ENCODE peak calls at places on chromosomes 6 and 20, in eight cellular contexts. K, Z, O, R, M, A, D and H are unnamed samples.

GRCh38 chr6:15502451-15503345 is 160.1 kb downstream of the DTNBP1 start:
- DNase-seq in K (no peak), Z (no peak), O (no peak), R (no peak), M (no peak), A (no peak), D (no peak), H (no peak)

GRCh38 chr6:55756711-55757110 is 118.7 kb downstream of the BMP5 start:
- DNase-seq in K (no peak), Z (no peak), O (no peak), R (no peak), M (no peak), A (no peak), D (no peak), H (no peak)

GRCh38 chr20:31717478-31717946 is 5.2 kb downstream of the BCL2L1 start:
- DNase-seq in K (no peak), Z (no peak), O (no peak), R (no peak), M (no peak), A (no peak), D (no peak), H (no peak)

GRCh38 chr6:166830185-166830890 is 126.0 kb downstream of the RNASET2 start:
- DNase-seq in K (no peak), Z (no peak), O (no peak), R (no peak), M (no peak), A (no peak), D (no peak), H (no peak)

GRCh38 chr6:153616506-153616905 is 422.5 kb upstream of the OPRM1 start:
- DNase-seq in K (no peak), Z (no peak), O (no peak), R (no peak), M (no peak), A (no peak), D (peak), H (no peak)

GRCh38 chr6:90180526-90180925 is 116.1 kb downstream of the BACH2 start:
- DNase-seq in K (no peak), Z (no peak), O (no peak), R (no peak), M (no peak), A (no peak), D (no peak), H (no peak)

GRCh38 chr6:144266091-144266649 is 19.0 kb upstream of the UTRN start:
- DNase-seq in K (no peak), Z (peak), O (no peak), R (peak), M (peak), A (peak), D (no peak), H (peak)

GRCh38 chr20:46978871-46979536 is 84.4 kb downstream of the EYA2 start:
- DNase-seq in K (no peak), Z (peak), O (peak), R (no peak), M (peak), A (no peak), D (no peak), H (no peak)

GRCh38 chr20:34302312-34302722 is 838 bp downstream of the AHCY start:
- DNase-seq in K (no peak), Z (no peak), O (no peak), R (no peak), M (no peak), A (peak), D (no peak), H (no peak)

GRCh38 chr6:74857157-74857556 is 348.7 kb downstream of the COL12A1 start:
- DNase-seq in K (no peak), Z (no peak), O (no peak), R (no peak), M (no peak), A (no peak), D (no peak), H (no peak)

GRCh38 chr6:129251669-129252376 is 368.9 kb downstream of the LAMA2 start:
- DNase-seq in K (no peak), Z (peak), O (peak), R (peak), M (no peak), A (peak), D (peak), H (no peak)

GRCh38 chr20:61805365-61805764 is 260.3 kb downstream of the TAF4 start:
- DNase-seq in K (peak), Z (no peak), O (no peak), R (no peak), M (no peak), A (no peak), D (no peak), H (no peak)

GRCh38 chr6:131844243-131844841 is 36.5 kb downstream of the ENPP1 start:
- DNase-seq in K (no peak), Z (no peak), O (no peak), R (no peak), M (no peak), A (peak), D (no peak), H (no peak)

GRCh38 chr20:56428881-56429280 is 16.8 kb downstream of the CASS4 start:
- DNase-seq in K (no peak), Z (no peak), O (no peak), R (no peak), M (no peak), A (no peak), D (no peak), H (no peak)

GRCh38 chr20:64108731-64109389 is 1.5 kb upstream of the NPBWR2 start:
- DNase-seq in K (no peak), Z (no peak), O (no peak), R (no peak), M (peak), A (no peak), D (no peak), H (peak)

GRCh38 chr20:10674684-10675455 is 1.1 kb upstream of the JAG1 start:
- DNase-seq in K (peak), Z (peak), O (no peak), R (peak), M (peak), A (peak), D (no peak), H (peak)

GRCh38 chr20:41587956-41588355 is 30.2 kb downstream of the CHD6 start:
- DNase-seq in K (no peak), Z (no peak), O (no peak), R (no peak), M (no peak), A (peak), D (no peak), H (no peak)

GRCh38 chr6:166398348-166398747 is 15.6 kb upstream of the MPC1 start:
- DNase-seq in K (no peak), Z (no peak), O (no peak), R (no peak), M (no peak), A (no peak), D (no peak), H (no peak)

GRCh38 chr20:49909499-49910339 is 5.6 kb downstream of the SPATA2 start:
- DNase-seq in K (peak), Z (peak), O (no peak), R (no peak), M (no peak), A (no peak), D (no peak), H (peak)
- TF ChIP-seq CTCF in K (no peak), Z (peak), O (peak), R (no peak), M (no peak), A (no peak), D (peak), H (peak)

DNA sequence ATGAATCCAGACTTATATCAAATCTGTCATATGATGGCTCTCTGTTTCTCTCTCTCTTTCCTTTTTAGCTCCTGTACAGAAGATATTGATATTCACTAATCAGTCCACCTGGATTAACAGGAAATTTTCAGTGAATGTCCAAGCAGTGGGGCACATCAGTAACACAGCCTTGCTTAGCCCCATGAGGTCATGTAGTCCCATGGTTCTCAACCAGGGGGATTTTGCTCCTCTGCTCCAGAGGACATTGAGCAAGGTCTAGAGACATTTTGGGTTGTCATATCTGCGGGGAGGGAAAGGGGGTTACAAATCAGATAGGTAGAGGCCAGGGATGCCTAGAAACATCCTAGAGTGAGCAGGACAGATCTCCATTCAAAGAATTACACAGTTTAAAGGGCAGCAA is 810 bp downstream of the GSTA1 start:
- DNase-seq in K (no peak), Z (no peak), O (no peak), R (no peak), M (no peak), A (no peak), D (no peak), H (no peak)
- H3K4me3 ChIP-seq in K (peak), Z (no peak), O (no peak), R (no peak), M (no peak), A (no peak), D (no peak), H (no peak)

GRCh38 chr6:63708631-63709030 is 73.0 kb downstream of the PHF3 start:
- DNase-seq in K (no peak), Z (no peak), O (no peak), R (no peak), M (no peak), A (no peak), D (no peak), H (no peak)
- H3K27ac ChIP-seq in K (no peak), Z (no peak), O (no peak), R (no peak), M (no peak), A (no peak), D (no peak), H (no peak)

GRCh38 chr6:155317186-155317585 is 2.9 kb upstream of the TFB1M start:
- DNase-seq in K (no peak), Z (no peak), O (no peak), R (no peak), M (no peak), A (peak), D (no peak), H (no peak)
- TF ChIP-seq CTCF in K (no peak), Z (peak), O (peak), R (no peak), M (no peak), A (peak), D (no peak), H (peak)